ENCODE peak calls at places on chromosomes 2 and 18, in five cellular contexts. One of them, this sample, is unnamed. For H3K9me3, the result is how much of the 10 kb centered on the place peaks cover.

GRCh38 chr2:229910832-229911412 is 10.9 kb downstream of the TRIP12 start:
- DNase-seq in AG04450: no peak
- DNase-seq in adrenal gland: no peak
- DNase-seq in IMR-90: no peak
- DNase-seq in CD8-positive, alpha-beta memory T cell: peak
- DNase-seq in this sample: no peak

GRCh38 chr18:58499527-58499926 is 129.4 kb downstream of the ALPK2 start:
- DNase-seq in AG04450: no peak
- DNase-seq in CD8-positive, alpha-beta memory T cell: no peak
- DNase-seq in IMR-90: no peak
- DNase-seq in adrenal gland: no peak
- DNase-seq in this sample: no peak

GRCh38 chr2:123652320-123652719 is 372.8 kb upstream of the CNTNAP5 start:
- DNase-seq in IMR-90: no peak
- DNase-seq in AG04450: no peak
- DNase-seq in CD8-positive, alpha-beta memory T cell: no peak
- DNase-seq in adrenal gland: no peak
- DNase-seq in this sample: no peak

GRCh38 chr2:64987001-64987962 is 1.9 kb upstream of the SLC1A4 start:
- DNase-seq in IMR-90: peak
- DNase-seq in CD8-positive, alpha-beta memory T cell: no peak
- DNase-seq in AG04450: no peak
- DNase-seq in adrenal gland: no peak
- DNase-seq in this sample: no peak

GRCh38 chr2:150994041-150994440 is 267.6 kb downstream of the RBM43 start:
- DNase-seq in AG04450: peak
- DNase-seq in adrenal gland: no peak
- DNase-seq in CD8-positive, alpha-beta memory T cell: no peak
- DNase-seq in IMR-90: peak
- DNase-seq in this sample: no peak

GRCh38 chr2:152453129-152453642 is 118.2 kb downstream of the FMNL2 start:
- DNase-seq in AG04450: no peak
- DNase-seq in CD8-positive, alpha-beta memory T cell: no peak
- DNase-seq in IMR-90: peak
- DNase-seq in adrenal gland: no peak
- DNase-seq in this sample: no peak

GRCh38 chr2:130380096-130380934 is 24.5 kb downstream of the PTPN18 start:
- DNase-seq in IMR-90: no peak
- DNase-seq in AG04450: no peak
- DNase-seq in adrenal gland: no peak
- DNase-seq in CD8-positive, alpha-beta memory T cell: no peak
- DNase-seq in this sample: no peak

GRCh38 chr2:11068079-11068741 is 87.1 kb upstream of the SLC66A3 start:
- DNase-seq in IMR-90: no peak
- DNase-seq in AG04450: no peak
- DNase-seq in CD8-positive, alpha-beta memory T cell: no peak
- DNase-seq in adrenal gland: no peak
- DNase-seq in this sample: no peak

GRCh38 chr2:72130671-72131360 is 16.8 kb downstream of the CYP26B1 start:
- DNase-seq in IMR-90: no peak
- DNase-seq in AG04450: no peak
- DNase-seq in adrenal gland: no peak
- DNase-seq in CD8-positive, alpha-beta memory T cell: no peak
- DNase-seq in this sample: peak

GRCh38 chr18:58671941-58672565 is 788 bp downstream of the MALT1 start:
- DNase-seq in IMR-90: peak
- DNase-seq in AG04450: no peak
- DNase-seq in CD8-positive, alpha-beta memory T cell: no peak
- DNase-seq in adrenal gland: peak
- DNase-seq in this sample: no peak

GRCh38 chr2:156333951-156334495 is 1.5 kb upstream of the NR4A2 start:
- DNase-seq in adrenal gland: peak
- DNase-seq in IMR-90: peak
- DNase-seq in CD8-positive, alpha-beta memory T cell: no peak
- DNase-seq in AG04450: no peak
- DNase-seq in this sample: no peak

GRCh38 chr2:125562924-125563323 is 1093.0 kb upstream of the GYPC start:
- DNase-seq in adrenal gland: no peak
- DNase-seq in CD8-positive, alpha-beta memory T cell: no peak
- DNase-seq in IMR-90: no peak
- DNase-seq in AG04450: no peak
- DNase-seq in this sample: no peak

GRCh38 chr2:68282814-68283812 is 30.8 kb upstream of the PPP3R1 start:
- DNase-seq in AG04450: no peak
- DNase-seq in CD8-positive, alpha-beta memory T cell: peak
- DNase-seq in adrenal gland: no peak
- DNase-seq in IMR-90: peak
- DNase-seq in this sample: no peak

GRCh38 chr2:37226863-37227262 is 4.5 kb downstream of the CEBPZ start:
- DNase-seq in CD8-positive, alpha-beta memory T cell: no peak
- DNase-seq in adrenal gland: no peak
- DNase-seq in IMR-90: no peak
- DNase-seq in AG04450: no peak
- DNase-seq in this sample: no peak

GRCh38 chr2:12419803-12420202 is 296.9 kb upstream of the TRIB2 start:
- DNase-seq in adrenal gland: no peak
- DNase-seq in CD8-positive, alpha-beta memory T cell: no peak
- DNase-seq in AG04450: no peak
- DNase-seq in IMR-90: no peak
- DNase-seq in this sample: no peak

GRCh38 chr2:172533687-172534086 is 22.2 kb upstream of the PDK1 start:
- DNase-seq in adrenal gland: no peak
- DNase-seq in AG04450: no peak
- DNase-seq in IMR-90: no peak
- DNase-seq in CD8-positive, alpha-beta memory T cell: no peak
- DNase-seq in this sample: no peak

GRCh38 chr2:172535119-172535518 is 20.8 kb upstream of the PDK1 start:
- DNase-seq in AG04450: no peak
- DNase-seq in CD8-positive, alpha-beta memory T cell: no peak
- DNase-seq in IMR-90: no peak
- DNase-seq in adrenal gland: no peak
- DNase-seq in this sample: no peak

GRCh38 chr2:172525601-172526000 is 30.3 kb upstream of the PDK1 start:
- DNase-seq in CD8-positive, alpha-beta memory T cell: no peak
- DNase-seq in adrenal gland: no peak
- DNase-seq in AG04450: no peak
- DNase-seq in IMR-90: no peak
- DNase-seq in this sample: no peak

DNA sequence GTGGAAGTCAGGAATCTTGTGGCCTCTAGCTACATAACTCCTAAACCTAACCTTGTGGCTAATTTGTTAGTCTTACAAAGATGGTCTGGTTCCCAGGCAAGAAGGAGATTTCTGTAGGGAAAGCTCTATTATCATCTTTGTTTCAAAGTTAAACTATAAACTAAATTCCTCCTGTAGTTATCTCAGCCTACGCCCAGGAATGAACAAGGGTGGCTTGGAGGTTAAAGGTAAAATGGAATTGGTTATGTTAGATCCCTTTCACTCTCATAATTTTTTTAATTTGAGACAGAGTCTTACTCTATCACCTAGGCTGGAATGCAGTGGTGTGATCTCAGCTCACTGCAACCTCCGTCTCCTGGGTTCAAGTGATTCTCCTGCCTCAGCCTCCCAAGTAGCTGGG is 24.6 kb upstream of the PDK1 start:
- DNase-seq in IMR-90: no peak
- DNase-seq in adrenal gland: no peak
- DNase-seq in CD8-positive, alpha-beta memory T cell: no peak
- DNase-seq in AG04450: no peak
- DNase-seq in this sample: no peak
- H3K9me3 ChIP-seq in IMR-90: under half
- H3K9me3 ChIP-seq in adrenal gland: under half
- H3K9me3 ChIP-seq in CD8-positive, alpha-beta memory T cell: under half
- H3K9me3 ChIP-seq in AG04450: under half
- H3K9me3 ChIP-seq in this sample: under half

GRCh38 chr18:79897940-79898625 is 53.4 kb downstream of the SLC66A2 start:
- DNase-seq in AG04450: no peak
- DNase-seq in CD8-positive, alpha-beta memory T cell: no peak
- DNase-seq in adrenal gland: no peak
- DNase-seq in IMR-90: no peak
- DNase-seq in this sample: no peak
- H3K9me3 ChIP-seq in AG04450: half or more
- H3K9me3 ChIP-seq in CD8-positive, alpha-beta memory T cell: under half
- H3K9me3 ChIP-seq in adrenal gland: under half
- H3K9me3 ChIP-seq in IMR-90: under half
- H3K9me3 ChIP-seq in this sample: under half

GRCh38 chr2:204203704-204204103 is 267.1 kb downstream of the ICOS start:
- DNase-seq in IMR-90: no peak
- DNase-seq in AG04450: no peak
- DNase-seq in adrenal gland: no peak
- DNase-seq in CD8-positive, alpha-beta memory T cell: no peak
- DNase-seq in this sample: no peak

GRCh38 chr2:204202253-204202652 is 265.7 kb downstream of the ICOS start:
- DNase-seq in AG04450: no peak
- DNase-seq in IMR-90: no peak
- DNase-seq in CD8-positive, alpha-beta memory T cell: no peak
- DNase-seq in adrenal gland: no peak
- DNase-seq in this sample: no peak

GRCh38 chr2:204205082-204205481 is 268.5 kb downstream of the ICOS start:
- DNase-seq in IMR-90: no peak
- DNase-seq in adrenal gland: no peak
- DNase-seq in CD8-positive, alpha-beta memory T cell: no peak
- DNase-seq in AG04450: no peak
- DNase-seq in this sample: no peak

GRCh38 chr2:204207851-204208250 is 271.3 kb downstream of the ICOS start:
- DNase-seq in IMR-90: no peak
- DNase-seq in CD8-positive, alpha-beta memory T cell: no peak
- DNase-seq in AG04450: no peak
- DNase-seq in adrenal gland: no peak
- DNase-seq in this sample: no peak

DNA sequence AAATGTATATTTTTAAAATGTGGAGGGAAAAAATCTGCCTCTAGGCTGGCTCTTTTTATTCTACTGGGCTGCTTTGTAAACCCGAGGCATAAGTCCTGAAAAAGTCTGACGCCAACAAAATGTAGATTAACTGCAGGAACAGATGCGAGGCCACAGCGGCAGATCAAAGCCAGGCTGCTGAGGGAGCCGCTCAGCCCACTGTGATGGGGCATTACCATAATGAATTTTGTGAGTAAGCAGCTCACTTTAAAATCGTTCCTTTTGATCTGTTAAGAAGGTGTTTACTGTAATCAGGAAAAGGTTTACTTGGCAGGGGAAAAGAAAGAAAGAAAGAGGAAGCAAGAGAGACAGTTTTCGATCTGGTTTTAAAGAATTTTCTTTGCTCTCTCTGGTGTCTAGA is 269.0 kb downstream of the ICOS start:
- DNase-seq in adrenal gland: no peak
- DNase-seq in IMR-90: no peak
- DNase-seq in CD8-positive, alpha-beta memory T cell: no peak
- DNase-seq in AG04450: no peak
- DNase-seq in this sample: no peak
- H3K9me3 ChIP-seq in adrenal gland: under half
- H3K9me3 ChIP-seq in IMR-90: under half
- H3K9me3 ChIP-seq in CD8-positive, alpha-beta memory T cell: under half
- H3K9me3 ChIP-seq in AG04450: under half
- H3K9me3 ChIP-seq in this sample: under half

GRCh38 chr2:7448578-7449264 is 531.5 kb downstream of the RNF144A start:
- DNase-seq in adrenal gland: no peak
- DNase-seq in IMR-90: no peak
- DNase-seq in CD8-positive, alpha-beta memory T cell: no peak
- DNase-seq in AG04450: no peak
- DNase-seq in this sample: no peak

GRCh38 chr2:7438855-7439254 is 521.6 kb downstream of the RNF144A start:
- DNase-seq in adrenal gland: no peak
- DNase-seq in AG04450: no peak
- DNase-seq in IMR-90: no peak
- DNase-seq in CD8-positive, alpha-beta memory T cell: no peak
- DNase-seq in this sample: no peak

GRCh38 chr2:7440985-7441384 is 523.8 kb downstream of the RNF144A start:
- DNase-seq in AG04450: no peak
- DNase-seq in adrenal gland: no peak
- DNase-seq in CD8-positive, alpha-beta memory T cell: no peak
- DNase-seq in IMR-90: no peak
- DNase-seq in this sample: no peak

GRCh38 chr2:7449287-7449686 is 532.1 kb downstream of the RNF144A start:
- DNase-seq in IMR-90: no peak
- DNase-seq in adrenal gland: no peak
- DNase-seq in CD8-positive, alpha-beta memory T cell: no peak
- DNase-seq in AG04450: no peak
- DNase-seq in this sample: no peak

DNA sequence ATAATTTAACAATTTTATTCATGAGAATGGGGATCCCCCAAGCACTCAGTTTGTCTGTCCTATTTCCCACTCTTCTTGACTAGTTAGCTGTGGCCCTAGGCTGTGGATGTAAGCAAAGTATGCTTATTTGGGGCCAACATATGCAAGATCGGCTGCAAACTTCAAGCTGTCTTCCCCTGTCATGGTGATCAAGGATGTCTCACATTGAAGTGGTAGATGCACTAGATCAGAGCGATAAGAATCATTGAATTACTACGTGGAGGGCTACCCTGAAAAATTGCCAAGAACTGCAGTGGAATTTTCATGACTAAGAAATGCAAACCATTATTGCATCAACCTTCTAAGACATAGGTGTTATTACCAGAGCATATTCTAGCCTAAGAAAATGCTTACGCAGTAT is 527.4 kb downstream of the RNF144A start:
- DNase-seq in IMR-90: no peak
- DNase-seq in AG04450: no peak
- DNase-seq in adrenal gland: no peak
- DNase-seq in CD8-positive, alpha-beta memory T cell: no peak
- DNase-seq in this sample: no peak
- H3K9me3 ChIP-seq in IMR-90: under half
- H3K9me3 ChIP-seq in AG04450: under half
- H3K9me3 ChIP-seq in adrenal gland: under half
- H3K9me3 ChIP-seq in CD8-positive, alpha-beta memory T cell: under half
- H3K9me3 ChIP-seq in this sample: under half

GRCh38 chr2:171630812-171631626 is 56.2 kb upstream of the DYNC1I2 start:
- DNase-seq in IMR-90: no peak
- DNase-seq in AG04450: no peak
- DNase-seq in CD8-positive, alpha-beta memory T cell: no peak
- DNase-seq in adrenal gland: no peak
- DNase-seq in this sample: no peak
- H3K9me3 ChIP-seq in IMR-90: under half
- H3K9me3 ChIP-seq in AG04450: under half
- H3K9me3 ChIP-seq in CD8-positive, alpha-beta memory T cell: under half
- H3K9me3 ChIP-seq in adrenal gland: under half
- H3K9me3 ChIP-seq in this sample: under half

GRCh38 chr18:56214706-56215105 is 423.7 kb downstream of the TXNL1 start:
- DNase-seq in IMR-90: no peak
- DNase-seq in adrenal gland: no peak
- DNase-seq in AG04450: no peak
- DNase-seq in CD8-positive, alpha-beta memory T cell: no peak
- DNase-seq in this sample: no peak

GRCh38 chr18:56221195-56222065 is 417.0 kb downstream of the TXNL1 start:
- DNase-seq in AG04450: no peak
- DNase-seq in adrenal gland: no peak
- DNase-seq in IMR-90: no peak
- DNase-seq in CD8-positive, alpha-beta memory T cell: no peak
- DNase-seq in this sample: no peak

DNA sequence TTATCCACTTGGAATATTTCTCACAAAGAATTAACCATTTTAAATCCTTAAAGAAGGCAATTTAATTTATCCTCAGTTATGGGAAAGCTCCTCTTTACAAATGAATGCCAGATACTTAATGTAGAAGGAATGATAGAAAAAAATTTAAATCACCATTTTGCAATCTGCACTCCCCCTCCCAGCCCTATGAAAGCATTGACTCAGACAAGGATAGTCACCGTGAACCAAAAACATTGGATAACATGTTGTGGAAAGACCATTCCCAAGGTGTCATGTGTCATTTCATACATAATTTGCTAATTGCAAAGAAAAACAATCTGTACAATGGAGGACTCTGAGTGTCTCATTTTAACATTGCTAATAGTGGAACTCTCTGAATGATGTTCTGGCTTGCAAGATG is 421.0 kb downstream of the TXNL1 start:
- DNase-seq in AG04450: no peak
- DNase-seq in IMR-90: peak
- DNase-seq in adrenal gland: no peak
- DNase-seq in CD8-positive, alpha-beta memory T cell: no peak
- DNase-seq in this sample: no peak
- H3K9me3 ChIP-seq in AG04450: under half
- H3K9me3 ChIP-seq in IMR-90: under half
- H3K9me3 ChIP-seq in adrenal gland: under half
- H3K9me3 ChIP-seq in CD8-positive, alpha-beta memory T cell: under half
- H3K9me3 ChIP-seq in this sample: under half

This sample was measured in T-helper 17 cell.